ENCODE peak calls at places on chromosomes 1 and 21, in four cellular contexts. M, N, G and U are unnamed samples.

GRCh38 chr1:32894019-32894600 is 7.1 kb downstream of the TMEM54 start:
- DNase-seq in M (no peak), N (peak), G (no peak), U (no peak)

GRCh38 chr1:20390589-20391331 is 95.2 kb downstream of the CAMK2N1 start:
- DNase-seq in M (no peak), N (no peak), G (no peak), U (no peak)

GRCh38 chr21:45534591-45535331 is 7.5 kb downstream of the SLC19A1 start:
- DNase-seq in M (no peak), N (no peak), G (no peak), U (no peak)

GRCh38 chr1:24069817-24070216 is 42.1 kb downstream of the MYOM3 start:
- DNase-seq in M (no peak), N (no peak), G (no peak), U (no peak)

GRCh38 chr1:111570781-111571181 is 48.8 kb upstream of the RAP1A start:
- DNase-seq in M (peak), N (no peak), G (no peak), U (peak)

GRCh38 chr1:233368106-233368783 is 40.7 kb downstream of the MAP3K21 start:
- DNase-seq in M (no peak), N (no peak), G (no peak), U (no peak)

GRCh38 chr1:84720275-84720780 is 30.1 kb upstream of the SSX2IP start:
- DNase-seq in M (no peak), N (no peak), G (no peak), U (no peak)

GRCh38 chr1:203173156-203173555 is 2.5 kb downstream of the MYBPH start:
- DNase-seq in M (no peak), N (no peak), G (no peak), U (no peak)

GRCh38 chr1:34690269-34690668 is 64.6 kb upstream of the GJB5 start:
- DNase-seq in M (no peak), N (no peak), G (peak), U (no peak)

GRCh38 chr1:119449964-119450363 is 35.0 kb downstream of the HSD3B2 start:
- DNase-seq in M (no peak), N (peak), G (no peak), U (no peak)

GRCh38 chr1:173663159-173663558 is 6.5 kb downstream of the ANKRD45 start:
- DNase-seq in M (no peak), N (no peak), G (no peak), U (no peak)

GRCh38 chr1:113980120-113980519 is 846 bp downstream of the OLFML3 start:
- DNase-seq in M (no peak), N (no peak), G (no peak), U (no peak)

GRCh38 chr1:64469977-64470669 is at the start of gene CACHD1:
- DNase-seq in M (peak), N (peak), G (peak), U (peak)

GRCh38 chr1:33153650-33154049 is 28.2 kb downstream of the TRIM62 start:
- DNase-seq in M (no peak), N (no peak), G (no peak), U (no peak)

GRCh38 chr1:41314781-41315481 is 46.3 kb upstream of the FOXO6 start:
- DNase-seq in M (no peak), N (peak), G (peak), U (no peak)

GRCh38 chr1:206878456-206878855 is 13.0 kb downstream of the IL20 start:
- DNase-seq in M (no peak), N (no peak), G (no peak), U (no peak)

GRCh38 chr21:15015622-15016471 is 49.0 kb downstream of the NRIP1 start:
- DNase-seq in M (no peak), N (no peak), G (no peak), U (no peak)

GRCh38 chr1:211676106-211676583 is 724 bp upstream of the NEK2 start:
- DNase-seq in M (no peak), N (no peak), G (no peak), U (no peak)

GRCh38 chr1:192668434-192668983 is 32.6 kb downstream of the RGS13 start:
- DNase-seq in M (no peak), N (peak), G (no peak), U (no peak)

GRCh38 chr1:111510003-111510380 is 6.6 kb upstream of the ADORA3 start:
- DNase-seq in M (no peak), N (no peak), G (no peak), U (no peak)

GRCh38 chr1:56904706-56905105 is 50.1 kb downstream of the C8A start:
- DNase-seq in M (no peak), N (no peak), G (no peak), U (no peak)

GRCh38 chr1:5393591-5393990 is 598.6 kb downstream of the NPHP4 start:
- DNase-seq in M (no peak), N (no peak), G (peak), U (no peak)

GRCh38 chr1:108678696-108679095 is 13.4 kb upstream of the PRPF38B start:
- DNase-seq in M (no peak), N (no peak), G (no peak), U (no peak)

GRCh38 chr1:174605198-174605597 is 157.4 kb downstream of the GPR52 start:
- DNase-seq in M (no peak), N (no peak), G (no peak), U (no peak)

GRCh38 chr1:238088891-238089290 is 198.2 kb upstream of the ZP4 start:
- DNase-seq in M (no peak), N (no peak), G (peak), U (no peak)

GRCh38 chr1:36464605-36465393 is 615 bp upstream of the MRPS15 start:
- DNase-seq in M (no peak), N (no peak), G (peak), U (no peak)

GRCh38 chr1:55893155-55893554 is 678.0 kb upstream of the USP24 start:
- DNase-seq in M (no peak), N (peak), G (no peak), U (no peak)

GRCh38 chr1:158652721-158653334 is 33.7 kb downstream of the SPTA1 start:
- DNase-seq in M (no peak), N (no peak), G (no peak), U (no peak)

GRCh38 chr1:32817159-32817814 is at the start of the genes S100PBP and YARS1:
- DNase-seq in M (peak), N (peak), G (peak), U (peak)

GRCh38 chr21:29155118-29155932 is 24.9 kb downstream of the MAP3K7CL start:
- DNase-seq in M (no peak), N (peak), G (no peak), U (no peak)

GRCh38 chr1:7587726-7588456 is 183.2 kb upstream of the VAMP3 start:
- DNase-seq in M (no peak), N (no peak), G (no peak), U (no peak)